ENCODE peak calls at places on chromosome 11, in seven cellular contexts. S is HEK293T; C is stimulated activated CD8-positive, alpha-beta memory T cell treated with anti-CD3 and anti-CD28 coated beads, Interleukin-15, amount 100 ng/mL, for 1 hour; F is activated T-cell treated with anti-CD3 and anti-CD28 coated beads for 1 hour; O is RPMI7951; N is hepatocyte; W is left cardiac atrium. Z is an unnamed sample.

GRCh38 chr11:70637949-70638598 is 239.7 kb downstream of the CTTN start:
- DNase-seq in S (no peak), C (no peak), F (no peak), O (peak; percentile 18), N (no peak), W (no peak), Z (no peak)

GRCh38 chr11:96156379-96156722 is 186.6 kb downstream of the MAML2 start:
- DNase-seq in S (no peak), C (no peak), F (no peak), O (no peak), N (no peak), W (no peak), Z (no peak)

GRCh38 chr11:133362156-133362555 is 170.1 kb downstream of the OPCML start:
- DNase-seq in S (no peak), C (no peak), F (no peak), O (no peak), N (no peak), W (no peak), Z (no peak)

GRCh38 chr11:66476173-66476840 is 3.9 kb upstream of the DPP3 start:
- DNase-seq in S (no peak), C (no peak), F (no peak), O (no peak), N (no peak), W (no peak), Z (no peak)

GRCh38 chr11:17839973-17840611 is 105.5 kb downstream of the KCNC1 start:
- DNase-seq in S (no peak), C (no peak), F (no peak), O (peak; percentile 42), N (no peak), W (no peak), Z (no peak)

GRCh38 chr11:61586792-61587430 is 6.0 kb upstream of the SYT7 start:
- DNase-seq in S (no peak), C (no peak), F (no peak), O (no peak), N (peak; percentile 39), W (no peak), Z (no peak)

GRCh38 chr11:9817191-9817590 is 153.3 kb downstream of the SWAP70 start:
- DNase-seq in S (no peak), C (no peak), F (no peak), O (no peak), N (no peak), W (no peak), Z (no peak)

GRCh38 chr11:45834298-45834756 is 12.9 kb upstream of the CRY2 start:
- DNase-seq in S (no peak), C (no peak), F (no peak), O (no peak), N (no peak), W (no peak), Z (no peak)

GRCh38 chr11:33735166-33735425 is 1.1 kb downstream of the CD59 start:
- DNase-seq in S (no peak), C (no peak), F (no peak), O (no peak), N (peak; percentile 23), W (no peak), Z (no peak)

GRCh38 chr11:101444164-101444563 is 139.6 kb downstream of the TRPC6 start:
- DNase-seq in S (no peak), C (no peak), F (no peak), O (no peak), N (peak; percentile 31), W (no peak), Z (no peak)

GRCh38 chr11:11141019-11141418 is 212.0 kb downstream of the CSNK2A3 start:
- DNase-seq in S (no peak), C (no peak), F (no peak), O (no peak), N (no peak), W (no peak), Z (no peak)

GRCh38 chr11:45107051-45107450 is 39.4 kb upstream of the PRDM11 start:
- DNase-seq in S (no peak), C (no peak), F (no peak), O (no peak), N (no peak), W (no peak), Z (no peak)

GRCh38 chr11:22082178-22082577 is 110.7 kb upstream of the ANO5 start:
- DNase-seq in S (no peak), C (no peak), F (no peak), O (no peak), N (no peak), W (no peak), Z (no peak)

GRCh38 chr11:111586305-111586915 is 15.8 kb upstream of the SIK2 start:
- DNase-seq in S (peak; percentile 32), C (peak; percentile 33), F (peak; percentile 32), O (peak; percentile 56), N (peak; percentile 72), W (no peak), Z (peak; percentile 57)

GRCh38 chr11:70108250-70108649 is 30.1 kb downstream of the ANO1 start:
- DNase-seq in S (no peak), C (no peak), F (no peak), O (peak; percentile 22), N (peak; percentile 48), W (no peak), Z (no peak)

GRCh38 chr11:296976-297665 is 2.2 kb downstream of the IFITM5 start:
- DNase-seq in S (no peak), C (no peak), F (no peak), O (no peak), N (no peak), W (peak; percentile 20), Z (no peak)

GRCh38 chr11:2990617-2991476 is 1.3 kb downstream of the NAP1L4 start:
- DNase-seq in S (peak; percentile 27), C (no peak), F (no peak), O (no peak), N (peak; percentile 66), W (no peak), Z (no peak)

Z was measured in effector CD4-positive, alpha-beta T cell.